ENCODE peak calls at places on chromosomes 5 and 9, in four cellular contexts. H is H9, J is Karpas-422, Z is OCI-LY7. L is an unnamed sample. For H3K79me2, the result is how much of the 10 kb centered on the place peaks cover.

GRCh38 chr5:149046196-149046829 is 16.5 kb downstream of the SH3TC2 start:
- DNase-seq in H (no peak), Z (no peak), J (no peak), L (no peak)

GRCh38 chr5:113474100-113474700 is 14.1 kb downstream of the MCC start:
- DNase-seq in J (no peak), Z (peak), H (no peak), L (no peak)

GRCh38 chr5:179822444-179822990 is 1.8 kb downstream of the SQSTM1 start:
- DNase-seq in J (no peak), H (no peak), Z (no peak), L (peak)

GRCh38 chr5:113293613-113294340 is 141.0 kb downstream of the TSSK1B start:
- DNase-seq in H (peak), Z (no peak), J (peak), L (peak)

GRCh38 chr5:116216246-116216645 is 131.4 kb downstream of the COMMD10 start:
- DNase-seq in J (no peak), Z (no peak), H (no peak), L (no peak)

GRCh38 chr9:137176302-137177182 is 4.7 kb upstream of the TMEM210 start:
- DNase-seq in H (peak), Z (peak), J (peak), L (peak)

GRCh38 chr9:108049026-108049591 is 559.5 kb upstream of the KLF4 start:
- DNase-seq in H (no peak), J (no peak), Z (no peak), L (peak)

GRCh38 chr5:93385665-93386064 is 195.4 kb downstream of the NR2F1-AS1 start:
- DNase-seq in J (no peak), H (no peak), Z (no peak), L (peak)

GRCh38 chr9:130212543-130213297 is 40.5 kb downstream of the NCS1 start:
- DNase-seq in J (no peak), H (no peak), Z (no peak), L (no peak)

GRCh38 chr5:52007230-52007858 is 624.1 kb downstream of the ISL1 start:
- DNase-seq in H (peak), Z (peak), J (peak), L (peak)

GRCh38 chr9:35962126-35962906 is 4.4 kb upstream of the OR2S2 start:
- DNase-seq in J (no peak), Z (no peak), H (peak), L (peak)

GRCh38 chr9:20524776-20525175 is 97.5 kb downstream of the MLLT3 start:
- DNase-seq in H (peak), J (peak), Z (no peak), L (peak)

GRCh38 chr5:169153405-169153804 is 147.5 kb downstream of the SLIT3 start:
- DNase-seq in H (no peak), J (peak), Z (no peak), L (no peak)

GRCh38 chr9:94603259-94603776 is 9.7 kb upstream of the FBP2 start:
- DNase-seq in Z (peak), J (peak), H (peak), L (peak)

GRCh38 chr9:93451762-93452709 is 551 bp downstream of the FAM120A start:
- DNase-seq in J (peak), Z (peak), H (peak), L (peak)

GRCh38 chr5:153551537-153552079 is 61.1 kb downstream of the GRIA1 start:
- DNase-seq in J (no peak), H (peak), Z (no peak), L (peak)

GRCh38 chr5:156354571-156354970 is 27.6 kb downstream of the SGCD start:
- DNase-seq in Z (no peak), J (no peak), H (no peak), L (peak)

GRCh38 chr5:1545126-1545797 is 21.5 kb upstream of the LPCAT1 start:
- DNase-seq in Z (no peak), J (no peak), H (no peak), L (no peak)

GRCh38 chr5:99639905-99640304 is 711.1 kb upstream of the CHD1 start:
- DNase-seq in Z (no peak), J (no peak), H (no peak), L (no peak)

GRCh38 chr5:141877478-141878185 is 578 bp downstream of the PCDH1 start:
- DNase-seq in J (no peak), Z (no peak), H (no peak), L (peak)

GRCh38 chr9:16223074-16223871 is 647.2 kb downstream of the BNC2 start:
- DNase-seq in H (no peak), J (no peak), Z (no peak), L (no peak)

GRCh38 chr9:109843651-109844050 is 63.7 kb downstream of the PALM2AKAP2 start:
- DNase-seq in H (no peak), J (no peak), Z (no peak), L (no peak)

GRCh38 chr5:159332800-159333563 is 2.7 kb upstream of the IL12B start:
- DNase-seq in Z (peak), H (no peak), J (peak), L (no peak)

GRCh38 chr9:93111001-93111370 is 15.0 kb downstream of the CARD19 start:
- DNase-seq in J (no peak), H (no peak), Z (no peak), L (no peak)

GRCh38 chr9:78239506-78239905 is 3.6 kb downstream of the CEP78 start:
- DNase-seq in H (no peak), Z (no peak), J (no peak), L (no peak)

GRCh38 chr5:69374911-69375446 is 5.4 kb downstream of the RAD17 start:
- DNase-seq in H (no peak), Z (peak), J (peak), L (no peak)
- H3K79me2 ChIP-seq in H (under half), Z (half or more), J (half or more), L (under half)

GRCh38 chr9:13263511-13263910 is 16.0 kb downstream of the MPDZ start:
- DNase-seq in H (no peak), J (no peak), Z (no peak), L (peak)
- H3K79me2 ChIP-seq in H (under half), J (under half), Z (under half), L (half or more)

GRCh38 chr9:105291422-105291859 is 47.0 kb downstream of the SLC44A1 start:
- DNase-seq in Z (no peak), J (no peak), H (no peak), L (no peak)
- H3K79me2 ChIP-seq in Z (under half), J (under half), H (under half), L (half or more)

GRCh38 chr5:95907740-95908706 is 53.6 kb downstream of the ELL2 start:
- DNase-seq in J (no peak), H (no peak), Z (no peak), L (no peak)

GRCh38 chr5:95907067-95907705 is 54.5 kb downstream of the ELL2 start:
- DNase-seq in Z (no peak), J (no peak), H (no peak), L (no peak)

GRCh38 chr5:95901676-95902646 is 59.7 kb downstream of the ELL2 start:
- DNase-seq in Z (no peak), H (no peak), J (no peak), L (peak)

GRCh38 chr5:95903838-95904237 is 57.8 kb downstream of the ELL2 start:
- DNase-seq in Z (no peak), J (no peak), H (no peak), L (no peak)

GRCh38 chr5:95904827-95905226 is 56.8 kb downstream of the ELL2 start:
- DNase-seq in J (no peak), Z (no peak), H (no peak), L (no peak)
- H3K79me2 ChIP-seq in J (under half), Z (under half), H (under half), L (half or more)

GRCh38 chr9:131697097-131697496 is 42.8 kb downstream of the RAPGEF1 start:
- DNase-seq in Z (no peak), H (peak), J (no peak), L (peak)
- H3K79me2 ChIP-seq in Z (half or more), H (under half), J (under half), L (half or more)

DNA sequence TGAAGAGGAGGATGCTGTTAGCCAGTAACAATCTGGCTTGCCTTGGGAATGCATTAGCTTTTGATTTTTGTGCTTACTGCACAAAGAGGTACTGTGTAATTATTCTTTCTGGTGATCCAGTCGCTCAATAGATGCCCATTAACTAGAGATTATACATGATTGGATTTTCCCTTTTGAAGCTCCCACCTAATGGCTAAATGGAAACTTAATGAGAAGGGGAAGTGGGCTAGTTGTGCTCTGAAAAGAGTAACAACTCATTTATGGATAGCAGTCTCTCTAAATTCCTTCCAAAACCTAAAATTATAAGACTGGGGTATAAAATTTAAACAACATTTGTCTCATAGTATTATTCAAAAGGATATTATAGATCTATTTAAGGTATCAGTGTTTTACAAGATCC is 91.5 kb downstream of the FBXW11 start:
- DNase-seq in H (no peak), Z (no peak), J (no peak), L (no peak)
- H3K79me2 ChIP-seq in H (under half), Z (under half), J (half or more), L (half or more)

GRCh38 chr9:97413462-97413861 is 1.6 kb downstream of the TDRD7 start:
- DNase-seq in H (no peak), J (peak), Z (no peak), L (no peak)

GRCh38 chr9:97418894-97419293 is 7.0 kb downstream of the TDRD7 start:
- DNase-seq in J (no peak), H (no peak), Z (no peak), L (no peak)

GRCh38 chr9:97415146-97415545 is 3.2 kb downstream of the TDRD7 start:
- DNase-seq in Z (no peak), H (no peak), J (peak), L (no peak)

GRCh38 chr9:97419315-97419867 is 7.5 kb downstream of the TDRD7 start:
- DNase-seq in J (no peak), H (no peak), Z (no peak), L (peak)
- H3K79me2 ChIP-seq in J (half or more), H (under half), Z (under half), L (under half)

GRCh38 chr5:14444988-14445387 is 136.6 kb upstream of the OTULINL start:
- DNase-seq in J (no peak), H (no peak), Z (no peak), L (peak)
- H3K79me2 ChIP-seq in J (under half), H (under half), Z (under half), L (half or more)

GRCh38 chr9:37443566-37443965 is 21.1 kb downstream of the GRHPR start:
- DNase-seq in H (no peak), J (no peak), Z (no peak), L (no peak)
- H3K79me2 ChIP-seq in H (under half), J (half or more), Z (under half), L (half or more)

GRCh38 chr5:143390941-143391340 is 12.5 kb downstream of the NR3C1 start:
- DNase-seq in J (no peak), Z (no peak), H (no peak), L (peak)
- H3K79me2 ChIP-seq in J (half or more), Z (half or more), H (under half), L (half or more)

L was measured in GM23248.